ENCODE peak calls at places on chromosomes 4 and X, in eight cellular contexts. L is T follicular helper cell; J is brain microvascular endothelial cell; G is effector CD4-positive, alpha-beta T cell; Z is mesothelial cell of epicardium; E is epithelial cell of esophagus; S is left ventricle myocardium inferior; C is left kidney. K is an unnamed sample.

GRCh38 chr4:167475951-167476350 is 241.7 kb upstream of the SPOCK3 start:
- DNase-seq in G (no peak), J (no peak), S (no peak), E (peak), Z (no peak), L (no peak), C (no peak), K (no peak)

GRCh38 chr4:185542626-185543336 is 7.5 kb upstream of the PDLIM3 start:
- DNase-seq in L (no peak), J (no peak), G (no peak), Z (no peak), E (no peak), C (peak), S (peak), K (no peak)

GRCh38 chr4:156686120-156686519 is 285.5 kb downstream of the PDGFC start:
- DNase-seq in Z (no peak), C (peak), J (peak), L (no peak), E (peak), S (no peak), G (no peak), K (no peak)

GRCh38 chr4:6658635-6659075 is 18.2 kb downstream of the MRFAP1 start:
- DNase-seq in L (peak), G (peak), Z (no peak), E (peak), J (peak), C (peak), S (peak), K (peak)

GRCh38 chr4:9971711-9972110 is 49.6 kb downstream of the SLC2A9 start:
- DNase-seq in C (no peak), G (no peak), J (no peak), S (no peak), E (no peak), L (no peak), Z (no peak), K (no peak)

GRCh38 chr4:19992694-19993093 is 259.0 kb upstream of the SLIT2 start:
- DNase-seq in E (no peak), S (no peak), Z (no peak), L (no peak), G (no peak), C (no peak), J (no peak), K (no peak)

GRCh38 chr4:187550256-187550950 is 445.2 kb upstream of the ZFP42 start:
- DNase-seq in L (no peak), C (no peak), J (peak), G (no peak), Z (no peak), E (peak), S (no peak), K (no peak)

GRCh38 chr4:83151645-83152044 is 37.1 kb upstream of the PLAC8 start:
- DNase-seq in L (no peak), Z (no peak), J (no peak), G (no peak), E (no peak), S (no peak), C (no peak), K (no peak)

GRCh38 chr4:9384126-9384525 is 21.2 kb downstream of the USP17L30 start:
- DNase-seq in L (no peak), J (no peak), C (no peak), E (peak), S (no peak), G (no peak), Z (no peak), K (no peak)

GRCh38 chr4:2413821-2414610 is 4.4 kb downstream of the ZFYVE28 start:
- DNase-seq in S (no peak), L (no peak), J (no peak), C (no peak), Z (no peak), G (no peak), E (peak), K (no peak)

GRCh38 chr4:184536070-184536880 is 61.9 kb upstream of the IRF2 start:
- DNase-seq in C (no peak), S (no peak), L (no peak), J (no peak), E (peak), G (no peak), Z (no peak), K (no peak)

GRCh38 chr4:101279377-101279871 is 67.9 kb downstream of the PPP3CA start:
- DNase-seq in C (peak), G (no peak), L (no peak), J (peak), S (peak), E (no peak), Z (no peak), K (no peak)

GRCh38 chr4:188423039-188423438 is 283.8 kb downstream of the TRIML1 start:
- DNase-seq in E (peak), J (no peak), Z (no peak), S (no peak), G (no peak), C (no peak), L (no peak), K (no peak)

GRCh38 chr4:24973471-24974251 is 57.1 kb downstream of the LGI2 start:
- DNase-seq in C (peak), Z (no peak), G (no peak), S (peak), L (no peak), E (peak), J (no peak), K (no peak)

GRCh38 chr4:73852771-73853170 is 325 bp upstream of the PF4V1 start:
- DNase-seq in G (no peak), S (no peak), Z (no peak), E (no peak), J (no peak), L (no peak), C (no peak), K (no peak)

GRCh38 chrX:40268126-40268525 is 170.4 kb upstream of the BCOR start:
- DNase-seq in G (no peak), J (no peak), S (no peak), L (no peak), Z (no peak), E (no peak), C (no peak), K (no peak)

GRCh38 chrX:9518896-9519295 is 54.0 kb downstream of the TBL1X start:
- DNase-seq in S (no peak), G (no peak), J (no peak), E (no peak), Z (no peak), C (no peak), L (no peak), K (no peak)

GRCh38 chr4:70992354-70992753 is 1.1 kb upstream of the DCK start:
- DNase-seq in C (no peak), S (no peak), G (no peak), Z (no peak), L (no peak), E (peak), J (no peak), K (no peak)

GRCh38 chrX:42803320-42803719 is 25.4 kb upstream of the PPP1R2C start:
- DNase-seq in G (no peak), E (peak), S (no peak), J (no peak), C (no peak), L (no peak), Z (no peak), K (no peak)

GRCh38 chr4:68572653-68573052 is 3.5 kb downstream of the UGT2B17 start:
- DNase-seq in G (no peak), J (no peak), Z (no peak), E (no peak), S (no peak), C (no peak), L (no peak), K (no peak)

GRCh38 chr4:159009521-159009920 is 93.4 kb upstream of the RAPGEF2 start:
- DNase-seq in L (no peak), G (no peak), E (no peak), C (no peak), J (no peak), Z (no peak), S (no peak), K (no peak)

GRCh38 chrX:109839694-109840358 is 106.8 kb upstream of the ACSL4 start:
- DNase-seq in E (peak), G (no peak), L (no peak), C (peak), Z (no peak), S (peak), J (peak), K (no peak)

GRCh38 chrX:63855896-63856295 is 70.9 kb upstream of the ARHGEF9 start:
- DNase-seq in L (no peak), J (peak), S (no peak), Z (no peak), E (peak), G (no peak), C (no peak), K (no peak)

GRCh38 chr4:17510582-17510981 is 1.3 kb downstream of the QDPR start:
- DNase-seq in S (no peak), J (no peak), L (no peak), C (no peak), Z (no peak), E (no peak), G (no peak), K (no peak)

GRCh38 chr4:174156239-174156826 is 127.1 kb downstream of the FBXO8 start:
- DNase-seq in G (no peak), J (peak), C (peak), E (peak), S (no peak), L (no peak), Z (no peak), K (no peak)

GRCh38 chr4:136643416-136643815 is 888.9 kb downstream of the PCDH18 start:
- DNase-seq in Z (no peak), G (no peak), L (no peak), C (no peak), S (no peak), E (peak), J (no peak), K (no peak)

GRCh38 chr4:138217567-138217966 is 24.6 kb downstream of the SLC7A11 start:
- DNase-seq in E (no peak), J (no peak), G (no peak), C (no peak), Z (no peak), S (no peak), L (no peak), K (no peak)

GRCh38 chrX:11113731-11114130 is 2.6 kb downstream of the HCCS start:
- DNase-seq in E (peak), Z (no peak), S (no peak), C (no peak), J (no peak), L (no peak), G (no peak), K (no peak)

GRCh38 chr4:1008840-1009646 is 2.4 kb upstream of the FGFRL1 start:
- DNase-seq in C (peak), G (peak), E (peak), J (no peak), L (peak), Z (no peak), S (peak), K (peak)

GRCh38 chr4:74123065-74123728 is 24.2 kb upstream of the CXCL2 start:
- DNase-seq in L (no peak), Z (no peak), J (peak), E (peak), C (no peak), G (no peak), S (peak), K (no peak)

GRCh38 chr4:8063974-8064563 is 94.5 kb downstream of the ABLIM2 start:
- DNase-seq in G (no peak), J (no peak), C (no peak), Z (no peak), S (no peak), E (no peak), L (no peak), K (no peak)

GRCh38 chr4:26215725-26216124 is 105.1 kb upstream of the RBPJ start:
- DNase-seq in J (no peak), S (no peak), G (no peak), L (no peak), Z (no peak), C (no peak), E (no peak), K (no peak)

GRCh38 chrX:111254896-111255693 is 15.2 kb downstream of the CAPN6 start:
- DNase-seq in C (no peak), Z (no peak), G (no peak), E (peak), L (no peak), S (no peak), J (no peak), K (no peak)

K was measured in memory B cell.